ENCODE peak calls at places on chromosomes 6 and 20, in ten cellular contexts. One of them, this sample, is unnamed.

GRCh38 chr20:7285918-7286556 is 518.6 kb downstream of the BMP2 start:
- DNase-seq in astrocyte: peak
- DNase-seq in Peyer's patch: peak
- DNase-seq in sigmoid colon: peak
- DNase-seq in endodermal cell: peak
- DNase-seq in mammary epithelial cell: peak
- DNase-seq in hepatocyte: peak
- DNase-seq in psoas muscle: peak
- DNase-seq in cardiac muscle cell: peak
- DNase-seq in colonic mucosa: peak
- DNase-seq in this sample: peak

GRCh38 chr6:1312444-1313363 is 806 bp downstream of the FOXQ1 start:
- DNase-seq in hepatocyte: peak
- DNase-seq in colonic mucosa: no peak
- DNase-seq in psoas muscle: no peak
- DNase-seq in cardiac muscle cell: no peak
- DNase-seq in mammary epithelial cell: peak
- DNase-seq in sigmoid colon: no peak
- DNase-seq in astrocyte: no peak
- DNase-seq in endodermal cell: peak
- DNase-seq in Peyer's patch: no peak
- DNase-seq in this sample: no peak

GRCh38 chr6:142300758-142301251 is 1.0 kb upstream of the ADGRG6 start:
- DNase-seq in astrocyte: peak
- DNase-seq in colonic mucosa: peak
- DNase-seq in hepatocyte: peak
- DNase-seq in sigmoid colon: no peak
- DNase-seq in mammary epithelial cell: peak
- DNase-seq in endodermal cell: peak
- DNase-seq in cardiac muscle cell: peak
- DNase-seq in psoas muscle: peak
- DNase-seq in Peyer's patch: peak
- DNase-seq in this sample: no peak

GRCh38 chr20:24634855-24635254 is 165.4 kb downstream of the SYNDIG1 start:
- DNase-seq in mammary epithelial cell: peak
- DNase-seq in psoas muscle: peak
- DNase-seq in astrocyte: peak
- DNase-seq in colonic mucosa: no peak
- DNase-seq in Peyer's patch: no peak
- DNase-seq in cardiac muscle cell: peak
- DNase-seq in endodermal cell: peak
- DNase-seq in hepatocyte: peak
- DNase-seq in sigmoid colon: no peak
- DNase-seq in this sample: peak

GRCh38 chr6:148969679-148970078 is 222.8 kb downstream of the UST start:
- DNase-seq in endodermal cell: no peak
- DNase-seq in hepatocyte: peak
- DNase-seq in astrocyte: peak
- DNase-seq in Peyer's patch: peak
- DNase-seq in mammary epithelial cell: no peak
- DNase-seq in psoas muscle: peak
- DNase-seq in colonic mucosa: no peak
- DNase-seq in sigmoid colon: peak
- DNase-seq in cardiac muscle cell: peak
- DNase-seq in this sample: no peak

GRCh38 chr20:37071481-37071911 is 24.3 kb downstream of the RBL1 start:
- DNase-seq in astrocyte: peak
- DNase-seq in sigmoid colon: no peak
- DNase-seq in cardiac muscle cell: peak
- DNase-seq in psoas muscle: no peak
- DNase-seq in hepatocyte: no peak
- DNase-seq in colonic mucosa: no peak
- DNase-seq in endodermal cell: no peak
- DNase-seq in Peyer's patch: peak
- DNase-seq in mammary epithelial cell: peak
- DNase-seq in this sample: no peak

GRCh38 chr6:35808688-35809087 is 3.5 kb downstream of the LHFPL5 start:
- DNase-seq in astrocyte: no peak
- DNase-seq in sigmoid colon: no peak
- DNase-seq in Peyer's patch: no peak
- DNase-seq in psoas muscle: no peak
- DNase-seq in hepatocyte: no peak
- DNase-seq in colonic mucosa: no peak
- DNase-seq in endodermal cell: no peak
- DNase-seq in mammary epithelial cell: no peak
- DNase-seq in cardiac muscle cell: peak
- DNase-seq in this sample: no peak

GRCh38 chr6:168774381-168774780 is 333.4 kb downstream of the SMOC2 start:
- DNase-seq in astrocyte: peak
- DNase-seq in hepatocyte: no peak
- DNase-seq in psoas muscle: no peak
- DNase-seq in sigmoid colon: no peak
- DNase-seq in endodermal cell: no peak
- DNase-seq in mammary epithelial cell: no peak
- DNase-seq in cardiac muscle cell: peak
- DNase-seq in colonic mucosa: no peak
- DNase-seq in Peyer's patch: no peak
- DNase-seq in this sample: no peak

GRCh38 chr6:13919861-13920260 is 4.9 kb upstream of the RNF182 start:
- DNase-seq in Peyer's patch: no peak
- DNase-seq in endodermal cell: no peak
- DNase-seq in mammary epithelial cell: no peak
- DNase-seq in cardiac muscle cell: no peak
- DNase-seq in sigmoid colon: no peak
- DNase-seq in hepatocyte: no peak
- DNase-seq in colonic mucosa: no peak
- DNase-seq in psoas muscle: no peak
- DNase-seq in astrocyte: no peak
- DNase-seq in this sample: no peak

GRCh38 chr6:150492507-150492906 is 107.2 kb upstream of the PLEKHG1 start:
- DNase-seq in endodermal cell: peak
- DNase-seq in colonic mucosa: no peak
- DNase-seq in mammary epithelial cell: peak
- DNase-seq in psoas muscle: no peak
- DNase-seq in hepatocyte: no peak
- DNase-seq in Peyer's patch: no peak
- DNase-seq in astrocyte: no peak
- DNase-seq in cardiac muscle cell: peak
- DNase-seq in sigmoid colon: no peak
- DNase-seq in this sample: no peak

GRCh38 chr6:101705866-101706265 is 312.4 kb downstream of the GRIK2 start:
- DNase-seq in sigmoid colon: no peak
- DNase-seq in Peyer's patch: no peak
- DNase-seq in mammary epithelial cell: peak
- DNase-seq in hepatocyte: no peak
- DNase-seq in colonic mucosa: no peak
- DNase-seq in psoas muscle: no peak
- DNase-seq in astrocyte: no peak
- DNase-seq in cardiac muscle cell: peak
- DNase-seq in endodermal cell: no peak
- DNase-seq in this sample: no peak

GRCh38 chr6:162373192-162373591 is 354.4 kb downstream of the PRKN start:
- DNase-seq in endodermal cell: no peak
- DNase-seq in Peyer's patch: no peak
- DNase-seq in mammary epithelial cell: no peak
- DNase-seq in sigmoid colon: no peak
- DNase-seq in hepatocyte: no peak
- DNase-seq in colonic mucosa: no peak
- DNase-seq in cardiac muscle cell: no peak
- DNase-seq in astrocyte: no peak
- DNase-seq in psoas muscle: no peak
- DNase-seq in this sample: no peak

GRCh38 chr6:129981598-129981997 is 36.8 kb upstream of the L3MBTL3 start:
- DNase-seq in hepatocyte: no peak
- DNase-seq in colonic mucosa: no peak
- DNase-seq in psoas muscle: no peak
- DNase-seq in astrocyte: no peak
- DNase-seq in Peyer's patch: no peak
- DNase-seq in cardiac muscle cell: peak
- DNase-seq in mammary epithelial cell: peak
- DNase-seq in endodermal cell: no peak
- DNase-seq in sigmoid colon: no peak
- DNase-seq in this sample: no peak
- TF ChIP-seq CTCF in hepatocyte: peak
- TF ChIP-seq CTCF in colonic mucosa: no peak
- TF ChIP-seq CTCF in psoas muscle: no peak
- TF ChIP-seq CTCF in astrocyte: no peak
- TF ChIP-seq CTCF in Peyer's patch: no peak
- TF ChIP-seq CTCF in cardiac muscle cell: peak
- TF ChIP-seq CTCF in mammary epithelial cell: peak
- TF ChIP-seq CTCF in endodermal cell: peak
- TF ChIP-seq CTCF in sigmoid colon: no peak
- TF ChIP-seq CTCF in this sample: no peak

DNA sequence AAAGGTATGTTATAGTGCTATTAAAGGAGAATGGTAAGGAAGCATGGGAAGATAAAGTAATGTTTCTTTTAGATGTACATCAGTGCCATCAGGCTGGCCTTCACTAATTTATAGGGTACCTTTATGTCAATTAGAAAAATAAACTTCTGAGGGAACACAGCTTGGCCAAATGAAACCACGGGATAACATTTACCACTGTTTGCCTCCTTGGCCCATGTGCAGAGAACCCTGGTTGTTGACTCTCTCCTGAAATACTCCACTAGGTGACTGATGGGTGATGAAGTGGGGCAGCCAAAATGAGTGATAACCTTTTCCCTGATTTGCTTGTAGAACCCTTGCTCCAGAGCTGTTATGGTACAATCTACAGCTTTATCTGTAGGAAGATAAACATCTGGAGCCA is 9.5 kb downstream of the TRIM38 start:
- DNase-seq in Peyer's patch: no peak
- DNase-seq in colonic mucosa: no peak
- DNase-seq in mammary epithelial cell: no peak
- DNase-seq in psoas muscle: no peak
- DNase-seq in sigmoid colon: no peak
- DNase-seq in astrocyte: no peak
- DNase-seq in cardiac muscle cell: no peak
- DNase-seq in endodermal cell: no peak
- DNase-seq in hepatocyte: no peak
- DNase-seq in this sample: no peak
- H3K27ac ChIP-seq in Peyer's patch: no peak
- H3K27ac ChIP-seq in colonic mucosa: no peak
- H3K27ac ChIP-seq in mammary epithelial cell: no peak
- H3K27ac ChIP-seq in psoas muscle: peak
- H3K27ac ChIP-seq in sigmoid colon: no peak
- H3K27ac ChIP-seq in astrocyte: peak
- H3K27ac ChIP-seq in cardiac muscle cell: no peak
- H3K27ac ChIP-seq in endodermal cell: no peak
- H3K27ac ChIP-seq in hepatocyte: peak
- H3K27ac ChIP-seq in this sample: peak

GRCh38 chr6:34259529-34260069 is 10.8 kb upstream of the SMIM29 start:
- DNase-seq in sigmoid colon: no peak
- DNase-seq in endodermal cell: no peak
- DNase-seq in cardiac muscle cell: no peak
- DNase-seq in psoas muscle: no peak
- DNase-seq in mammary epithelial cell: no peak
- DNase-seq in hepatocyte: no peak
- DNase-seq in astrocyte: no peak
- DNase-seq in Peyer's patch: no peak
- DNase-seq in colonic mucosa: no peak
- DNase-seq in this sample: no peak

DNA sequence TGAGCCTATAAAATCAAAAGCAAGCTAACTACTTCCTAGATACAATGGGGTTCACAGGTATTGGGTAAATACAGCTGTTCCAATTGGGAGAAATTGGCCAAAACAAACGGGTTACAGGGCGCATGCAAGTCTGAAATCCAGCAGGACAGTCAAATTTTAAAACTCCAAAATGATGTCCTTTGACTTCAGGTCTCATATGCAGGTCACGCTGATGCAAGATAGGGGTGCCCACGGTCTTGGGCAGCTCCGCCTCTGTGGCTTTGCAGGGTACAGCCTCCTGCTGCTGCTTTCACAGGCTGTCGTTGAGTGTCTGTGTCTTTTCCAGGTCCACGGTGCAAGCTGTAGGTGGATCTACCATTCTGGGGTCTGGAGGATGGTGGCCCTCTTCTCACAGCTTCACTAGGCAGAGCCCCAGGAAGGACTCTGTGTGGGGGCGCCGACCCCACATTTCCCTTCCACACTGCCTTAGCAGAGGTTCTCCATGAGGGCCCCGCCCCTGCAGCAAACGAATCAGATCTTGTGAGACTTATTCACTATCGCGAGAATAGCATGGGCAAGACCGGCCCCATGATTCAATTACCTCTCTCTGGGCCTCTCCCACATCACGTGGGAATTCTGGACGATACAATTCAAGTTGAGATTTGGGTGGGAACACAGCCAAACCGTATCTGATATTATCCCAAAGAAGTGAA is 11.9 kb upstream of the SMIM29 start:
- DNase-seq in Peyer's patch: no peak
- DNase-seq in psoas muscle: no peak
- DNase-seq in colonic mucosa: no peak
- DNase-seq in sigmoid colon: no peak
- DNase-seq in hepatocyte: no peak
- DNase-seq in endodermal cell: no peak
- DNase-seq in astrocyte: no peak
- DNase-seq in cardiac muscle cell: no peak
- DNase-seq in mammary epithelial cell: no peak
- DNase-seq in this sample: no peak
- H3K4me3 ChIP-seq in Peyer's patch: no peak
- H3K4me3 ChIP-seq in psoas muscle: no peak
- H3K4me3 ChIP-seq in colonic mucosa: no peak
- H3K4me3 ChIP-seq in sigmoid colon: no peak
- H3K4me3 ChIP-seq in hepatocyte: no peak
- H3K4me3 ChIP-seq in endodermal cell: no peak
- H3K4me3 ChIP-seq in astrocyte: no peak
- H3K4me3 ChIP-seq in cardiac muscle cell: no peak
- H3K4me3 ChIP-seq in mammary epithelial cell: no peak
- H3K4me3 ChIP-seq in this sample: no peak

GRCh38 chr6:99592900-99593299 is 13.7 kb upstream of the PRDM13 start:
- DNase-seq in endodermal cell: no peak
- DNase-seq in hepatocyte: no peak
- DNase-seq in sigmoid colon: no peak
- DNase-seq in astrocyte: no peak
- DNase-seq in colonic mucosa: no peak
- DNase-seq in Peyer's patch: no peak
- DNase-seq in cardiac muscle cell: peak
- DNase-seq in psoas muscle: no peak
- DNase-seq in mammary epithelial cell: peak
- DNase-seq in this sample: no peak

GRCh38 chr6:99589290-99589672 is 17.4 kb upstream of the PRDM13 start:
- DNase-seq in hepatocyte: no peak
- DNase-seq in endodermal cell: no peak
- DNase-seq in Peyer's patch: no peak
- DNase-seq in colonic mucosa: no peak
- DNase-seq in psoas muscle: no peak
- DNase-seq in astrocyte: no peak
- DNase-seq in cardiac muscle cell: no peak
- DNase-seq in mammary epithelial cell: no peak
- DNase-seq in sigmoid colon: peak
- DNase-seq in this sample: no peak

GRCh38 chr6:99589907-99590493 is 16.6 kb upstream of the PRDM13 start:
- DNase-seq in astrocyte: no peak
- DNase-seq in cardiac muscle cell: no peak
- DNase-seq in Peyer's patch: no peak
- DNase-seq in psoas muscle: no peak
- DNase-seq in sigmoid colon: no peak
- DNase-seq in endodermal cell: peak
- DNase-seq in colonic mucosa: no peak
- DNase-seq in mammary epithelial cell: no peak
- DNase-seq in hepatocyte: no peak
- DNase-seq in this sample: no peak

GRCh38 chr6:99591673-99592364 is 14.8 kb upstream of the PRDM13 start:
- DNase-seq in sigmoid colon: no peak
- DNase-seq in endodermal cell: no peak
- DNase-seq in hepatocyte: no peak
- DNase-seq in Peyer's patch: no peak
- DNase-seq in astrocyte: no peak
- DNase-seq in mammary epithelial cell: no peak
- DNase-seq in psoas muscle: no peak
- DNase-seq in colonic mucosa: no peak
- DNase-seq in cardiac muscle cell: no peak
- DNase-seq in this sample: no peak

GRCh38 chr6:99590728-99591672 is 15.6 kb upstream of the PRDM13 start:
- DNase-seq in endodermal cell: peak
- DNase-seq in Peyer's patch: no peak
- DNase-seq in psoas muscle: no peak
- DNase-seq in hepatocyte: peak
- DNase-seq in colonic mucosa: no peak
- DNase-seq in mammary epithelial cell: no peak
- DNase-seq in sigmoid colon: peak
- DNase-seq in astrocyte: no peak
- DNase-seq in cardiac muscle cell: no peak
- DNase-seq in this sample: no peak
- TF ChIP-seq CTCF in endodermal cell: no peak
- TF ChIP-seq CTCF in Peyer's patch: no peak
- TF ChIP-seq CTCF in psoas muscle: no peak
- TF ChIP-seq CTCF in hepatocyte: no peak
- TF ChIP-seq CTCF in colonic mucosa: no peak
- TF ChIP-seq CTCF in mammary epithelial cell: no peak
- TF ChIP-seq CTCF in sigmoid colon: no peak
- TF ChIP-seq CTCF in astrocyte: no peak
- TF ChIP-seq CTCF in cardiac muscle cell: no peak
- TF ChIP-seq CTCF in this sample: no peak